ENCODE peak calls at places on chromosomes 1 and 21, in four cellular contexts. A is ovary, C is heart left ventricle, V is IMR-90. L is an unnamed sample.

GRCh38 chr1:8702121-8702520 is 115.3 kb downstream of the RERE start:
- DNase-seq in A (no peak), C (no peak), V (no peak), L (peak; percentile 43)

GRCh38 chr21:45469273-45470086 is 64.5 kb downstream of the COL18A1 start:
- DNase-seq in A (no peak), C (no peak), V (no peak), L (no peak)

GRCh38 chr1:237864338-237865244 is 26.1 kb downstream of the ZP4 start:
- DNase-seq in A (peak; percentile 61), C (peak; percentile 67), V (no peak), L (peak; percentile 59)

GRCh38 chr1:56578963-56579875 is at the start of gene PLPP3:
- DNase-seq in A (peak; percentile 84), C (peak; percentile 87), V (peak; percentile 94), L (peak; percentile 47)

GRCh38 chr1:100866041-100866900 is 28.4 kb downstream of the EXTL2 start:
- DNase-seq in A (no peak), C (no peak), V (peak; percentile 70), L (peak; percentile 20)

GRCh38 chr1:84347547-84348239 is 46.2 kb downstream of the SAMD13 start:
- DNase-seq in A (no peak), C (no peak), V (peak; percentile 36), L (no peak)

GRCh38 chr1:84165566-84165965 is 21.5 kb downstream of the PRKACB start:
- DNase-seq in A (no peak), C (no peak), V (no peak), L (no peak)

GRCh38 chr1:35500439-35500838 is 56.8 kb downstream of the KIAA0319L start:
- DNase-seq in A (no peak), C (no peak), V (no peak), L (peak; percentile 29)

GRCh38 chr1:205523891-205524793 is 19.7 kb downstream of the CDK18 start:
- DNase-seq in A (peak; percentile 87), C (peak; percentile 76), V (peak; percentile 59), L (peak; percentile 79)

GRCh38 chr1:57963545-57963944 is 539.7 kb upstream of the DAB1 start:
- DNase-seq in A (no peak), C (no peak), V (no peak), L (no peak)

GRCh38 chr1:36204347-36204909 is 19.8 kb upstream of the THRAP3 start:
- DNase-seq in A (peak; percentile 63), C (peak; percentile 50), V (no peak), L (no peak)

GRCh38 chr1:98929456-98929855 is 75.2 kb downstream of the PLPPR5 start:
- DNase-seq in A (no peak), C (no peak), V (no peak), L (no peak)

GRCh38 chr1:105442901-105443300 is 1613.6 kb upstream of the PRMT6 start:
- DNase-seq in A (no peak), C (no peak), V (no peak), L (no peak)

GRCh38 chr1:181123173-181123572 is 34.7 kb downstream of the IER5 start:
- DNase-seq in A (no peak), C (no peak), V (no peak), L (no peak)

GRCh38 chr1:211611818-211612217 is 32.9 kb upstream of the SLC30A1 start:
- DNase-seq in A (no peak), C (no peak), V (no peak), L (peak; percentile 27)

GRCh38 chr1:43286115-43286514 is 734 bp upstream of the C1orf210 start:
- DNase-seq in A (no peak), C (no peak), V (no peak), L (no peak)

GRCh38 chr1:182120411-182121258 is 59.1 kb upstream of the ZNF648 start:
- DNase-seq in A (peak; percentile 79), C (peak; percentile 27), V (no peak), L (no peak)

GRCh38 chr1:2452583-2453315 is 23.3 kb upstream of the PLCH2 start:
- DNase-seq in A (no peak), C (no peak), V (peak; percentile 12), L (no peak)

GRCh38 chr1:118004312-118004711 is 74.8 kb downstream of the WDR3 start:
- DNase-seq in A (no peak), C (no peak), V (no peak), L (no peak)

GRCh38 chr1:45843474-45843905 is 40.1 kb downstream of the MAST2 start:
- DNase-seq in A (no peak), C (no peak), V (peak; percentile 69), L (peak; percentile 58)

GRCh38 chr1:61271412-61271789 is 189.0 kb downstream of the NFIA start:
- DNase-seq in A (no peak), C (no peak), V (no peak), L (no peak)

GRCh38 chr1:116485976-116486375 is 84.8 kb downstream of the CD58 start:
- DNase-seq in A (no peak), C (no peak), V (peak; percentile 37), L (no peak)

GRCh38 chr1:154313066-154313356 is 7.9 kb upstream of the AQP10 start:
- DNase-seq in A (no peak), C (no peak), V (no peak), L (peak; percentile 35)

DNA sequence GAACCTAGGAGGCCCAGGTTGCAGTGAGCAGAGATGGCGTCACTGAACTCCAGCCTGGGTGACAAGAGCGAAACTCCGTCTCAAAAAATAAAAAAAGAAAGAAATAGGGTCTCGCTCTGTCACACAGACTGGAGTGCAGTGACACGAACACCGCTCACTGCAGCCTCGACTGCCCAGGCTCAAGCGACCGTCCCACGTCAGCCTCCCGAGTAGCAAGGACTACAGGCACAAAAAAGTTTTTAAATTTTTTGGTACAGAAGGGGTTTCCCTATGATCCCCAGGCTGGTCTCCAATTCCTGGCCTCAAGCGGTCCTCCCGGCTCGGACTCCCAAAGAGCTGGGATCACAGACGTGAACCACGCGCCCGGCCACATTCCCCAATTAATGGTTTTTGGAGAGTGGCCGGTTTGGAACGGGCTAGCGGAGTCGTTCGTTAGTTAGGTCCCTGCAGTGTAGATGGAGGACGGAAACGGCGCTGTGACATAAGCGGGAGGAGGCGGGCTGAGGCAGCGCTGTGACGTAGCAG is 611 bp upstream of the GUK1 start:
- DNase-seq in A (no peak), C (no peak), V (no peak), L (no peak)
- TF ChIP-seq POLR2A in A (peak; percentile 26), C (no peak), V (no peak), L (no peak)

GRCh38 chr1:201503397-201504176 is 3.3 kb downstream of the CSRP1 start:
- DNase-seq in A (peak; percentile 74), C (peak; percentile 64), V (peak; percentile 100), L (no peak)
- TF ChIP-seq POLR2A in A (no peak), C (no peak), V (peak; percentile 90), L (no peak)

DNA sequence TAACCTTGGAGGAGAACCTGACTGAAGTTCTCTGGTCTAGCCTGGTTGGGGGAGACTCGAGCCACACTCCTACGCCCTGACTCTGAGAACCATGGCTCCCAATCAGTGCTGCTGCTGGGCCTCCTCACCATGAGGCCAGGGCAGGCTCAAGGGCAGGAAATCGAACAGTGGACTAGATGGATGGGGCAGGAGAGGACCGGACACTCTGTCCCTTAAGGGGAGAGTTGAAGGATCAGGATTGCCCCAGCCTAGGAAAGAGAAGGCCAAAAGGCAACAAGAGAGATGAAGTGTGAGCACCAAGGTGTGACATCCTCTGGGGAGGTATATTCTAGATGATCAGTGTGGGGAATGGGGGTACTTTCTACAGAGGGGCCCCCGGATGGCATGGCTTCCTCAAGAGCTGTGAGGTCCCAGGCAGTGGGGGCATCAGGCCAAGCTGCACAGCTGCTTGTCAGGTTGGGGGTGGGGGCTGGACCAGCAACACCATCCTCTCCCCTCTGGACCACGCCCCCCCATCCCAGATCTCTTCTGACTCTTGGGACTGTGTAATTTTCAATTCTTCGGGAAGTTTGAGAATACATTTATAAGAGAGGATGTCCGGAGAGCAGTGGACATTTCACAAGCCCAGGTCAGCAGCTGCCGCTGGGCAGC is 34.0 kb downstream of the MX1 start:
- DNase-seq in A (no peak), C (no peak), V (no peak), L (no peak)
- TF ChIP-seq POLR2A in A (no peak), C (no peak), V (no peak), L (no peak)

DNA sequence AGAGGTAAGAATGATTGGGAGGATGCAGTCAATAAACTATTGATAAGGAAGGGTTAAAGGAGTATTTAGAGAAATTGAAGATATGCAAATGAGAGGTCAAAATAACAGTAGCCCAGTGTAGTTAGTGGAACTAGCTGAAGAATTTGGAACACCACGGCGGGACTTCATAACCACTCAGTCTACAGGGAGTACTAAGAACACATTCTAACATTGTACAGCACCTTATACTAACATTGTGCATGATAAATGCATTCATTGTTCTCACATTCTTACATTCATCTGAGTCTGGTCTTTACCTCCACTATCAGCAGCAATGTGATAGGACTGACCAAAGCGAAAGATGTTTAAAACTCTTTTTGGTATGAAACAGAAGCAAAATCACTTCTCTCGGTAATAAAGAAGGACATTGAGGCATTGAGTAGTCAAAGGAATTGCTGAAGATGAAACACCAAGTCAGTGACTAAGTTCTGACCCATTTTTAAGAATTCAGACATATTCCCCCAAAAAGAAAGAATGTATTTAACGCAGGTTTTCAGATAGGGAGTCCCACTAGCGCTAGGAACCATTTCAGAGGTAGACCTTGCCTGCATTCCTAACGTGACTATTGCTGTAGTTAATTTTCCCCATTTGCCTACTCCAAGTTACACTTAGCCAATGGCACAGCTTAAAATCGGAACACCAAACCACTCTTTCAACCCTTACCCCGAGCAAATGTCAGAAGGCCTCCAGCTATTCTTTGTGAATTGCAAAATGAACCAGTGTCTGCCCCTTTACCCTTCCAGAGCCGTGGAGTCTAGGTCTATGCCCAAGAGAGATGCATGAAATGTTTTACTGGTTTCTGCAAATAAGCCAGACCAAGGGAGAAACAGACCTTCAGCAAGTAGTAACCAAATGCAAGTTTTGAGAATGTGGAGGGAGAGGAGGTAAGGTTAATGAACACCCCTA is 108.8 kb upstream of the IRF2BP2 start:
- DNase-seq in A (no peak), C (no peak), V (no peak), L (no peak)
- TF ChIP-seq POLR2A in A (no peak), C (no peak), V (no peak), L (no peak)

GRCh38 chr1:27725374-27726172 is at the start of gene FAM76A:
- DNase-seq in A (peak; percentile 100), C (peak; percentile 100), V (peak; percentile 99), L (peak; percentile 100)
- TF ChIP-seq POLR2A in A (peak; percentile 73), C (peak; percentile 91), V (peak; percentile 72), L (peak; percentile 66)

GRCh38 chr1:179881642-179882252 is 338 bp upstream of the TOR1AIP1 start:
- DNase-seq in A (no peak), C (peak; percentile 88), V (peak; percentile 92), L (no peak)
- TF ChIP-seq POLR2A in A (no peak), C (no peak), V (no peak), L (no peak)

DNA sequence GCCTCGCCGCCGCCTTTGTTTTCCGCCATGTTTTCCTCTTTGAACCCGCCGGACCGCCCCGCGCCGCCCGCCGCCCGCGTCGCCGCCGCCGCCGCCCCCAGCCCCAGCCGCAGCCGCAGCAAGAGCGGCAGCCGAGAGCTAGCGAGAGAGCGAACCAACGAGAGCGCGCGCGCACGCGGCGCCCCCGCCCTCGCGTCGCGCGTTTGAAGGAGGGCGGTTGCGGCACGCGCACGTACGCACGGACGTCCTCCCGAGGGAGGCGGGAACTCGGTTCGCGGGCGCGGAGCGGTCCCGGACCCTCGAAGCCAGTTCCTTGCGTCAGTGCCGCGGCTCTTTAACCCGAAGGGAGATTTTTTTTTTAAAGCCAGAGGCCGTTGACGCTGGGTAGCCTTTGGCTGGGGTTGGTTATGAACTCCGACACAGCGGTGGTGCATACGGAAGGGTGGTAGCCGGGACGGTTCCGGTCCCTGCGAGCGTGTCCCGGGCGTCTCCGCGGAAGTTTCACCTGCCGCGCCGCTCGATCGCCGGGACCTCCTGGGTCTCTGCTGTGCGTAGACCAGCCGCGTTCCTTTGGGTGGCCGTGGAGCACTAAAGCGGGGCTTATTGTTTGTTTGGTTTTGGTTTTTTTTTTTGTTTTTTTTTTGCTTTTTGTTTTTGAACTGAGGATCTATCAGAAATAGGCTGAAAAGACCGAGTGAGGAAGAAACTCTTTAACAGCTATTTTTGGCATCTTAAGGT is at the start of gene TRIM33:
- DNase-seq in A (peak; percentile 89), C (peak; percentile 94), V (peak; percentile 94), L (peak; percentile 97)
- TF ChIP-seq POLR2A in A (peak; percentile 63), C (peak; percentile 76), V (peak; percentile 56), L (peak; percentile 93)

GRCh38 chr1:224273651-224274050 is 56.3 kb downstream of the NVL start:
- DNase-seq in A (no peak), C (no peak), V (peak; percentile 87), L (no peak)
- TF ChIP-seq POLR2A in A (no peak), C (no peak), V (no peak), L (no peak)